ENCODE peak calls at places on chromosomes 13 and 19, in six cellular contexts. X, I, N, P, V and C are unnamed samples.

GRCh38 chr19:33864311-33864850 is 67.7 kb downstream of the KCTD15 start:
- DNase-seq in V (peak), P (no peak), I (no peak), X (no peak), N (no peak), C (no peak)

GRCh38 chr19:34145741-34146202 is 26.5 kb upstream of the LSM14A start:
- DNase-seq in I (no peak), P (no peak), V (no peak), X (peak), N (peak), C (no peak)

GRCh38 chr13:91216928-91217700 is 130.4 kb upstream of the MIR17HG start:
- DNase-seq in N (no peak), I (no peak), P (no peak), X (no peak), V (no peak), C (no peak)

GRCh38 chr19:49461656-49462055 is 8.6 kb downstream of the ALDH16A1 start:
- DNase-seq in N (no peak), I (no peak), X (no peak), V (no peak), P (no peak), C (no peak)

GRCh38 chr13:109610517-109610916 is 175.9 kb downstream of the IRS2 start:
- DNase-seq in V (no peak), P (no peak), N (peak), I (no peak), X (no peak), C (no peak)

GRCh38 chr13:66937423-66937822 is 292.7 kb downstream of the PCDH9 start:
- DNase-seq in V (no peak), X (no peak), P (no peak), N (no peak), I (no peak), C (no peak)

GRCh38 chr13:31192306-31192705 is 7.5 kb upstream of the B3GLCT start:
- DNase-seq in N (no peak), V (no peak), P (peak), I (no peak), X (no peak), C (peak)

GRCh38 chr19:45922281-45922680 is 7.7 kb upstream of the NANOS2 start:
- DNase-seq in X (no peak), N (no peak), V (no peak), I (no peak), P (no peak), C (no peak)

GRCh38 chr13:40402931-40403412 is 263.5 kb downstream of the FOXO1 start:
- DNase-seq in X (peak), P (no peak), V (no peak), N (no peak), I (no peak), C (no peak)

GRCh38 chr13:30376426-30377311 is 45.6 kb upstream of the UBE2L5 start:
- DNase-seq in I (no peak), V (no peak), P (no peak), X (no peak), N (no peak), C (no peak)

GRCh38 chr13:97429681-97430081 is 4.3 kb upstream of the RAP2A start:
- DNase-seq in V (no peak), I (no peak), P (no peak), N (no peak), X (peak), C (no peak)

GRCh38 chr19:48954011-48954594 is 572 bp upstream of the BAX start:
- DNase-seq in V (no peak), P (no peak), X (no peak), I (no peak), N (no peak), C (no peak)

GRCh38 chr19:49362926-49363264 is 679 bp upstream of the TEAD2 start:
- DNase-seq in N (no peak), X (no peak), V (peak), I (no peak), P (no peak), C (no peak)

GRCh38 chr13:57865600-57866294 is 234.2 kb downstream of the PCDH17 start:
- DNase-seq in N (no peak), I (peak), V (no peak), X (no peak), P (no peak), C (no peak)

GRCh38 chr19:3095375-3096191 is 1.4 kb downstream of the GNA11 start:
- DNase-seq in P (no peak), X (no peak), V (no peak), N (no peak), I (no peak), C (no peak)

GRCh38 chr19:11626252-11626651 is 29.0 kb downstream of the ZNF627 start:
- DNase-seq in X (no peak), N (no peak), V (no peak), I (no peak), P (no peak), C (no peak)

GRCh38 chr13:98478134-98479129 is 98.5 kb downstream of the STK24 start:
- DNase-seq in V (no peak), X (peak), I (no peak), P (no peak), N (peak), C (no peak)

GRCh38 chr13:38045278-38046048 is 175.9 kb upstream of the TRPC4 start:
- DNase-seq in V (no peak), I (no peak), N (peak), X (peak), P (no peak), C (no peak)

GRCh38 chr19:9674669-9675357 is at the start of gene ZNF562:
- DNase-seq in I (peak), V (peak), P (peak), N (peak), X (peak), C (peak)

GRCh38 chr13:102878491-102878890 is 32.7 kb downstream of the ERCC5 start:
- DNase-seq in P (no peak), N (no peak), I (no peak), V (no peak), X (peak), C (no peak)

GRCh38 chr19:35226748-35227147 is 1.8 kb downstream of the FAM187B start:
- DNase-seq in I (no peak), P (no peak), N (no peak), V (no peak), X (no peak), C (no peak)

GRCh38 chr19:860481-861098 is 1.1 kb downstream of the CFD start:
- DNase-seq in P (no peak), N (peak), X (peak), V (no peak), I (peak), C (peak)

GRCh38 chr19:861099-861755 is 1.8 kb downstream of the CFD start:
- DNase-seq in X (no peak), I (no peak), V (no peak), N (no peak), P (no peak), C (no peak)

GRCh38 chr19:862529-863304 is 3.3 kb downstream of the CFD start:
- DNase-seq in X (peak), P (no peak), V (peak), I (no peak), N (peak), C (no peak)

GRCh38 chr19:863305-863620 is 3.8 kb downstream of the CFD start:
- DNase-seq in P (no peak), X (no peak), N (no peak), I (no peak), V (no peak), C (no peak)

GRCh38 chr19:861756-862528 is 2.5 kb downstream of the CFD start:
- DNase-seq in X (peak), P (no peak), I (peak), N (peak), V (no peak), C (no peak)
- TF ChIP-seq CTCF in X (peak), P (no peak), I (no peak), N (no peak), V (no peak), C (no peak)

GRCh38 chr13:41595298-41595697 is 137.9 kb downstream of the RGCC start:
- DNase-seq in I (no peak), X (no peak), P (no peak), N (no peak), V (no peak), C (no peak)

GRCh38 chr13:41599619-41600018 is 142.3 kb downstream of the RGCC start:
- DNase-seq in I (no peak), N (no peak), V (no peak), P (no peak), X (peak), C (no peak)

GRCh38 chr13:41590643-41591042 is 133.3 kb downstream of the RGCC start:
- DNase-seq in V (no peak), N (no peak), I (no peak), P (no peak), X (no peak), C (no peak)

GRCh38 chr13:41597348-41598041 is 140.1 kb downstream of the RGCC start:
- DNase-seq in V (no peak), P (no peak), X (peak), I (no peak), N (no peak), C (no peak)

GRCh38 chr13:41596190-41596589 is 138.8 kb downstream of the RGCC start:
- DNase-seq in X (no peak), N (no peak), P (no peak), I (no peak), V (no peak), C (no peak)
- TF ChIP-seq CTCF in X (peak), N (no peak), P (no peak), I (no peak), V (no peak), C (no peak)

GRCh38 chr19:4700573-4700970 is 23.1 kb downstream of the DPP9 start:
- DNase-seq in I (no peak), N (no peak), V (no peak), X (no peak), P (no peak), C (no peak)
- TF ChIP-seq CTCF in I (no peak), N (peak), V (no peak), X (no peak), P (no peak), C (no peak)

GRCh38 chr19:28694812-28695211 is 518.1 kb downstream of the UQCRFS1 start:
- DNase-seq in I (no peak), P (no peak), X (no peak), V (no peak), N (no peak), C (no peak)
- TF ChIP-seq CTCF in I (no peak), P (no peak), X (no peak), V (no peak), N (no peak), C (no peak)